ENCODE peak calls at places on chromosomes 3 and 15, in seven cellular contexts. One of them, this sample, is unnamed.

GRCh38 chr3:55615694-55616310 is 128.7 kb upstream of the WNT5A start:
- DNase-seq in fibroblast of pulmonary artery: no peak
- DNase-seq in cardiac muscle cell: peak
- DNase-seq in A673: no peak
- DNase-seq in sigmoid colon: no peak
- DNase-seq in mucosa of descending colon: no peak
- DNase-seq in pancreas: no peak
- DNase-seq in this sample: no peak

GRCh38 chr3:59423707-59424106 is 373.9 kb upstream of the CFAP20DC start:
- DNase-seq in fibroblast of pulmonary artery: no peak
- DNase-seq in cardiac muscle cell: no peak
- DNase-seq in A673: no peak
- DNase-seq in sigmoid colon: no peak
- DNase-seq in mucosa of descending colon: no peak
- DNase-seq in pancreas: no peak
- DNase-seq in this sample: no peak

GRCh38 chr15:93066834-93067648 is 22.0 kb downstream of the RGMA start:
- DNase-seq in fibroblast of pulmonary artery: no peak
- DNase-seq in cardiac muscle cell: no peak
- DNase-seq in A673: no peak
- DNase-seq in sigmoid colon: no peak
- DNase-seq in mucosa of descending colon: no peak
- DNase-seq in pancreas: no peak
- DNase-seq in this sample: no peak

GRCh38 chr15:23690450-23690852 is 3.3 kb upstream of the NDN start:
- DNase-seq in fibroblast of pulmonary artery: peak
- DNase-seq in cardiac muscle cell: peak
- DNase-seq in A673: no peak
- DNase-seq in sigmoid colon: peak
- DNase-seq in mucosa of descending colon: peak
- DNase-seq in pancreas: peak
- DNase-seq in this sample: peak

GRCh38 chr15:64653757-64654156 is 121.6 kb downstream of the RBPMS2 start:
- DNase-seq in fibroblast of pulmonary artery: peak
- DNase-seq in cardiac muscle cell: no peak
- DNase-seq in A673: peak
- DNase-seq in sigmoid colon: no peak
- DNase-seq in mucosa of descending colon: no peak
- DNase-seq in pancreas: no peak
- DNase-seq in this sample: no peak

GRCh38 chr3:94146455-94146854 is 83.6 kb downstream of the NSUN3 start:
- DNase-seq in fibroblast of pulmonary artery: no peak
- DNase-seq in cardiac muscle cell: peak
- DNase-seq in A673: no peak
- DNase-seq in sigmoid colon: no peak
- DNase-seq in mucosa of descending colon: no peak
- DNase-seq in pancreas: peak
- DNase-seq in this sample: no peak

GRCh38 chr15:52710710-52711107 is 31.5 kb upstream of the ATOSA start:
- DNase-seq in fibroblast of pulmonary artery: no peak
- DNase-seq in cardiac muscle cell: no peak
- DNase-seq in A673: no peak
- DNase-seq in sigmoid colon: no peak
- DNase-seq in mucosa of descending colon: no peak
- DNase-seq in pancreas: no peak
- DNase-seq in this sample: no peak

GRCh38 chr3:60399861-60400845 is 851.1 kb downstream of the FHIT start:
- DNase-seq in fibroblast of pulmonary artery: peak
- DNase-seq in cardiac muscle cell: no peak
- DNase-seq in A673: no peak
- DNase-seq in sigmoid colon: no peak
- DNase-seq in mucosa of descending colon: no peak
- DNase-seq in pancreas: no peak
- DNase-seq in this sample: no peak

GRCh38 chr15:68055224-68055705 is 1.1 kb downstream of the PIAS1 start:
- DNase-seq in fibroblast of pulmonary artery: peak
- DNase-seq in cardiac muscle cell: peak
- DNase-seq in A673: peak
- DNase-seq in sigmoid colon: no peak
- DNase-seq in mucosa of descending colon: no peak
- DNase-seq in pancreas: no peak
- DNase-seq in this sample: no peak

GRCh38 chr3:58009026-58009748 is 965 bp downstream of the FLNB start:
- DNase-seq in fibroblast of pulmonary artery: no peak
- DNase-seq in cardiac muscle cell: no peak
- DNase-seq in A673: no peak
- DNase-seq in sigmoid colon: peak
- DNase-seq in mucosa of descending colon: peak
- DNase-seq in pancreas: peak
- DNase-seq in this sample: peak

GRCh38 chr3:101803152-101803782 is 24.3 kb downstream of the NXPE3 start:
- DNase-seq in fibroblast of pulmonary artery: peak
- DNase-seq in cardiac muscle cell: peak
- DNase-seq in A673: peak
- DNase-seq in sigmoid colon: peak
- DNase-seq in mucosa of descending colon: no peak
- DNase-seq in pancreas: no peak
- DNase-seq in this sample: no peak

GRCh38 chr15:76196286-76196948 is 114.9 kb downstream of the ETFA start:
- DNase-seq in fibroblast of pulmonary artery: peak
- DNase-seq in cardiac muscle cell: peak
- DNase-seq in A673: peak
- DNase-seq in sigmoid colon: peak
- DNase-seq in mucosa of descending colon: peak
- DNase-seq in pancreas: peak
- DNase-seq in this sample: peak

GRCh38 chr3:46876313-46877300 is 914 bp upstream of the PTH1R start:
- DNase-seq in fibroblast of pulmonary artery: no peak
- DNase-seq in cardiac muscle cell: no peak
- DNase-seq in A673: no peak
- DNase-seq in sigmoid colon: no peak
- DNase-seq in mucosa of descending colon: no peak
- DNase-seq in pancreas: no peak
- DNase-seq in this sample: no peak

GRCh38 chr3:31485206-31485605 is 47.5 kb upstream of the STT3B start:
- DNase-seq in fibroblast of pulmonary artery: no peak
- DNase-seq in cardiac muscle cell: no peak
- DNase-seq in A673: no peak
- DNase-seq in sigmoid colon: no peak
- DNase-seq in mucosa of descending colon: no peak
- DNase-seq in pancreas: no peak
- DNase-seq in this sample: no peak

GRCh38 chr3:52609316-52609815 is 73.0 kb downstream of the UQCC5 start:
- DNase-seq in fibroblast of pulmonary artery: no peak
- DNase-seq in cardiac muscle cell: no peak
- DNase-seq in A673: no peak
- DNase-seq in sigmoid colon: no peak
- DNase-seq in mucosa of descending colon: no peak
- DNase-seq in pancreas: no peak
- DNase-seq in this sample: no peak

GRCh38 chr3:177335728-177336127 is 138.4 kb upstream of the TBL1XR1 start:
- DNase-seq in fibroblast of pulmonary artery: peak
- DNase-seq in cardiac muscle cell: no peak
- DNase-seq in A673: no peak
- DNase-seq in sigmoid colon: no peak
- DNase-seq in mucosa of descending colon: no peak
- DNase-seq in pancreas: no peak
- DNase-seq in this sample: no peak

GRCh38 chr3:185766645-185767323 is 58.1 kb downstream of the IGF2BP2 start:
- DNase-seq in fibroblast of pulmonary artery: no peak
- DNase-seq in cardiac muscle cell: no peak
- DNase-seq in A673: no peak
- DNase-seq in sigmoid colon: no peak
- DNase-seq in mucosa of descending colon: no peak
- DNase-seq in pancreas: no peak
- DNase-seq in this sample: no peak

GRCh38 chr3:151804267-151804666 is 9.6 kb upstream of the AADAC start:
- DNase-seq in fibroblast of pulmonary artery: peak
- DNase-seq in cardiac muscle cell: no peak
- DNase-seq in A673: no peak
- DNase-seq in sigmoid colon: no peak
- DNase-seq in mucosa of descending colon: no peak
- DNase-seq in pancreas: no peak
- DNase-seq in this sample: no peak

GRCh38 chr15:77518458-77518857 is 97.8 kb downstream of the HMG20A start:
- DNase-seq in fibroblast of pulmonary artery: no peak
- DNase-seq in cardiac muscle cell: no peak
- DNase-seq in A673: no peak
- DNase-seq in sigmoid colon: peak
- DNase-seq in mucosa of descending colon: no peak
- DNase-seq in pancreas: no peak
- DNase-seq in this sample: no peak

GRCh38 chr3:71710906-71711494 is 14.2 kb downstream of the EIF4E3 start:
- DNase-seq in fibroblast of pulmonary artery: peak
- DNase-seq in cardiac muscle cell: peak
- DNase-seq in A673: peak
- DNase-seq in sigmoid colon: no peak
- DNase-seq in mucosa of descending colon: no peak
- DNase-seq in pancreas: no peak
- DNase-seq in this sample: no peak

GRCh38 chr3:22569570-22569969 is 633.6 kb upstream of the UBE2E2 start:
- DNase-seq in fibroblast of pulmonary artery: no peak
- DNase-seq in cardiac muscle cell: no peak
- DNase-seq in A673: no peak
- DNase-seq in sigmoid colon: no peak
- DNase-seq in mucosa of descending colon: no peak
- DNase-seq in pancreas: no peak
- DNase-seq in this sample: no peak

GRCh38 chr3:66350601-66351000 is 129.8 kb downstream of the SLC25A26 start:
- DNase-seq in fibroblast of pulmonary artery: no peak
- DNase-seq in cardiac muscle cell: no peak
- DNase-seq in A673: no peak
- DNase-seq in sigmoid colon: no peak
- DNase-seq in mucosa of descending colon: no peak
- DNase-seq in pancreas: no peak
- DNase-seq in this sample: no peak

GRCh38 chr3:24199775-24200247 is 254.7 kb downstream of the NR1D2 start:
- DNase-seq in fibroblast of pulmonary artery: peak
- DNase-seq in cardiac muscle cell: no peak
- DNase-seq in A673: no peak
- DNase-seq in sigmoid colon: no peak
- DNase-seq in mucosa of descending colon: no peak
- DNase-seq in pancreas: no peak
- DNase-seq in this sample: no peak

GRCh38 chr15:76912430-76912829 is 7.3 kb upstream of the SCAPER start:
- DNase-seq in fibroblast of pulmonary artery: no peak
- DNase-seq in cardiac muscle cell: no peak
- DNase-seq in A673: no peak
- DNase-seq in sigmoid colon: no peak
- DNase-seq in mucosa of descending colon: no peak
- DNase-seq in pancreas: no peak
- DNase-seq in this sample: no peak

GRCh38 chr3:158991146-158991705 is 189.4 kb downstream of the MFSD1 start:
- DNase-seq in fibroblast of pulmonary artery: no peak
- DNase-seq in cardiac muscle cell: no peak
- DNase-seq in A673: no peak
- DNase-seq in sigmoid colon: no peak
- DNase-seq in mucosa of descending colon: peak
- DNase-seq in pancreas: peak
- DNase-seq in this sample: no peak

GRCh38 chr3:179418610-179419009 is 32.7 kb downstream of the GNB4 start:
- DNase-seq in fibroblast of pulmonary artery: no peak
- DNase-seq in cardiac muscle cell: no peak
- DNase-seq in A673: no peak
- DNase-seq in sigmoid colon: no peak
- DNase-seq in mucosa of descending colon: no peak
- DNase-seq in pancreas: no peak
- DNase-seq in this sample: no peak

GRCh38 chr15:74337146-74337545 is 30.3 kb downstream of the CYP11A1 start:
- DNase-seq in fibroblast of pulmonary artery: no peak
- DNase-seq in cardiac muscle cell: no peak
- DNase-seq in A673: no peak
- DNase-seq in sigmoid colon: peak
- DNase-seq in mucosa of descending colon: no peak
- DNase-seq in pancreas: no peak
- DNase-seq in this sample: peak
- H3K4me3 ChIP-seq in fibroblast of pulmonary artery: no peak
- H3K4me3 ChIP-seq in cardiac muscle cell: no peak
- H3K4me3 ChIP-seq in A673: no peak
- H3K4me3 ChIP-seq in sigmoid colon: no peak
- H3K4me3 ChIP-seq in mucosa of descending colon: no peak
- H3K4me3 ChIP-seq in pancreas: no peak
- H3K4me3 ChIP-seq in this sample: no peak

GRCh38 chr15:89400121-89400996 is 65.7 kb upstream of the POLG start:
- DNase-seq in fibroblast of pulmonary artery: no peak
- DNase-seq in cardiac muscle cell: no peak
- DNase-seq in A673: peak
- DNase-seq in sigmoid colon: no peak
- DNase-seq in mucosa of descending colon: no peak
- DNase-seq in pancreas: no peak
- DNase-seq in this sample: no peak
- H3K4me3 ChIP-seq in fibroblast of pulmonary artery: no peak
- H3K4me3 ChIP-seq in cardiac muscle cell: peak
- H3K4me3 ChIP-seq in A673: peak
- H3K4me3 ChIP-seq in sigmoid colon: peak
- H3K4me3 ChIP-seq in mucosa of descending colon: no peak
- H3K4me3 ChIP-seq in pancreas: peak
- H3K4me3 ChIP-seq in this sample: peak

GRCh38 chr3:162601101-162601670 is 1104.6 kb downstream of the OTOL1 start:
- DNase-seq in fibroblast of pulmonary artery: no peak
- DNase-seq in cardiac muscle cell: no peak
- DNase-seq in A673: no peak
- DNase-seq in sigmoid colon: no peak
- DNase-seq in mucosa of descending colon: no peak
- DNase-seq in pancreas: no peak
- DNase-seq in this sample: no peak
- H3K4me3 ChIP-seq in fibroblast of pulmonary artery: no peak
- H3K4me3 ChIP-seq in cardiac muscle cell: no peak
- H3K4me3 ChIP-seq in A673: no peak
- H3K4me3 ChIP-seq in sigmoid colon: no peak
- H3K4me3 ChIP-seq in mucosa of descending colon: no peak
- H3K4me3 ChIP-seq in pancreas: no peak
- H3K4me3 ChIP-seq in this sample: no peak

DNA sequence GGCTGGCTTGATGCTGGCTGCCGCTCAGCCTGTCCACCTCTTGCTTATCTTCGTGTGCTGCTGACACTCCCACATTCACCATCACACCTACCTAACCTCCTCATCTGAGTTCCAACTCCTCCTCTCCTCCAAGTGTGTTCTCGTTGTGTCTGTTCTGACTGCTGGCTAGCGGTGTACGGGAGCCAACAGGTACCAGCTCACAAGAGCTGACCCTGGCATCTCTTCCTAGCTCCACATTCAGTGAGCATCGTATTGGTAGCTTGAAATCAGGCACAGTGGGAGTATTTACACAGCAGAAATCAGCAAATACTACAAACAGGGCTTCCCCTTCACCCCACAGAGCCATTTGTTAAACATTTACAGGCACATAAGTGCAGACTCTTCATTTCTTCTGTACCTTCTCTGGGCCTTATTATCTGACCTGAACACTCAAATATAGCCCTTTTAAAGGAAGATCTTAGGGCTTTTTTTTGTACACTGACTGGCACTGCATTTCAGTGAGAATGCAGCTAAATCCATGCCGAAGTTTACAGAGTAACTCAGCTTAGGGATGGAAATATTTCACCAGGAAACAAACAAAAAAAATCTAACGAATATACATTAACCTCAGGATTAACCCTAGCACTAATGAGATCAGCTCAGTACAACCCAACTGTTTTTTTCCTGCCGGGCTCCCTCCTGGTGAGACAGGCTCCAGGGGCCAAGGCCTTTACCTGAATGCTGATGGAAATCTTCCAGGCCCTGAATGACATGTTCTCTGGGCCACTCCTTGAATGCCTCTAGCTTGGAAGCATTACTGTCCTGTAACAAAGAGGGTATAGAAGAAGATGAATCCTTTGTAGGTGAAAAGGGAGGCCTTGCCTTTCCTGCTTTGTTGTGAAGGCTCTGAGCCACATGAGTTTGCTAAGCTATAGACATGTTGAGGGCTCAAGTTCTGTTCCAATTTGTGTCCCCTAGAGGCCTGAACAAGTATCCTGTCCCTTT is 150.5 kb upstream of the LPP start:
- DNase-seq in fibroblast of pulmonary artery: no peak
- DNase-seq in cardiac muscle cell: no peak
- DNase-seq in A673: no peak
- DNase-seq in sigmoid colon: no peak
- DNase-seq in mucosa of descending colon: no peak
- DNase-seq in pancreas: no peak
- DNase-seq in this sample: no peak
- H3K4me3 ChIP-seq in fibroblast of pulmonary artery: no peak
- H3K4me3 ChIP-seq in cardiac muscle cell: no peak
- H3K4me3 ChIP-seq in A673: no peak
- H3K4me3 ChIP-seq in sigmoid colon: no peak
- H3K4me3 ChIP-seq in mucosa of descending colon: no peak
- H3K4me3 ChIP-seq in pancreas: no peak
- H3K4me3 ChIP-seq in this sample: no peak